ENCODE peak calls at places on chromosomes 7 and 10, in five cellular contexts. H is nucleus accumbens, N is ovary, X is nephron progenitor cell, V is GM06990. D is an unnamed sample.

GRCh38 chr10:1551636-1552338 is 185.5 kb downstream of the ADARB2 start:
- DNase-seq in H (no peak), N (no peak), X (no peak), V (no peak), D (no peak)

GRCh38 chr7:63233881-63234280 is 764.8 kb upstream of the ZNF722 start:
- DNase-seq in H (no peak), N (no peak), X (no peak), V (no peak), D (no peak)

GRCh38 chr7:150404172-150404784 is 25.1 kb downstream of the ZNF775 start:
- DNase-seq in H (no peak), N (no peak), X (no peak), V (no peak), D (no peak)

GRCh38 chr10:12902135-12902572 is 99.4 kb downstream of the CCDC3 start:
- DNase-seq in H (peak), N (peak), X (peak), V (no peak), D (no peak)

GRCh38 chr7:31249671-31250070 is 90.9 kb downstream of the NEUROD6 start:
- DNase-seq in H (no peak), N (no peak), X (no peak), V (no peak), D (no peak)

GRCh38 chr7:23216021-23216420 is 30.6 kb upstream of the GPNMB start:
- DNase-seq in H (peak), N (no peak), X (no peak), V (no peak), D (peak)

GRCh38 chr7:40866601-40867000 is 731.8 kb downstream of the SUGCT start:
- DNase-seq in H (no peak), N (no peak), X (no peak), V (no peak), D (no peak)

GRCh38 chr10:90047243-90047729 is 345.9 kb downstream of the KIF20B start:
- DNase-seq in H (no peak), N (no peak), X (no peak), V (peak), D (no peak)

GRCh38 chr7:119270045-119270464 is 1002.9 kb upstream of the KCND2 start:
- DNase-seq in H (peak), N (peak), X (peak), V (peak), D (no peak)

GRCh38 chr7:12890586-12890985 is 203.2 kb downstream of the ARL4A start:
- DNase-seq in H (no peak), N (no peak), X (no peak), V (no peak), D (no peak)

GRCh38 chr10:60863796-60864195 is 80.2 kb downstream of the RHOBTB1 start:
- DNase-seq in H (no peak), N (no peak), X (no peak), V (no peak), D (no peak)

GRCh38 chr10:71219918-71220688 is 7.7 kb downstream of the UNC5B start:
- DNase-seq in H (no peak), N (no peak), X (no peak), V (no peak), D (no peak)

GRCh38 chr7:158271646-158272045 is 316.0 kb downstream of the PTPRN2 start:
- DNase-seq in H (no peak), N (no peak), X (no peak), V (no peak), D (peak)

GRCh38 chr10:17216217-17216900 is 11.7 kb upstream of the VIM start:
- DNase-seq in H (no peak), N (peak), X (no peak), V (peak), D (no peak)

GRCh38 chr10:85152488-85152887 is 824.1 kb downstream of the CCSER2 start:
- DNase-seq in H (no peak), N (no peak), X (no peak), V (no peak), D (no peak)

GRCh38 chr7:128662091-128662490 is 10.0 kb upstream of the GARIN1A start:
- DNase-seq in H (no peak), N (no peak), X (no peak), V (no peak), D (no peak)

GRCh38 chr10:17075510-17075909 is 54.1 kb downstream of the CUBN start:
- DNase-seq in H (no peak), N (no peak), X (no peak), V (no peak), D (no peak)

GRCh38 chr10:75043256-75044121 is 68.0 kb upstream of the SAMD8 start:
- DNase-seq in H (no peak), N (no peak), X (no peak), V (no peak), D (no peak)

GRCh38 chr7:117308891-117309290 is 14.0 kb downstream of the WNT2 start:
- DNase-seq in H (no peak), N (no peak), X (no peak), V (no peak), D (no peak)

GRCh38 chr10:127524229-127524628 is 24.9 kb upstream of the NPS start:
- DNase-seq in H (no peak), N (no peak), X (no peak), V (no peak), D (no peak)

GRCh38 chr10:109922353-109922975 is 847 bp downstream of the XPNPEP1 start:
- DNase-seq in H (no peak), N (no peak), X (no peak), V (no peak), D (no peak)

GRCh38 chr10:71981024-71981867 is 17.1 kb downstream of the CHST3 start:
- DNase-seq in H (peak), N (peak), X (peak), V (no peak), D (peak)

GRCh38 chr10:76297787-76298281 is 866.4 kb downstream of the LRMDA start:
- DNase-seq in H (no peak), N (no peak), X (no peak), V (no peak), D (no peak)

GRCh38 chr10:72753760-72754231 is 61.9 kb downstream of the MCU start:
- DNase-seq in H (no peak), N (no peak), X (no peak), V (no peak), D (no peak)

GRCh38 chr7:114889646-114890285 is 32.1 kb upstream of the MDFIC start:
- DNase-seq in H (no peak), N (no peak), X (no peak), V (no peak), D (no peak)

GRCh38 chr10:15370741-15371701 is at the start of gene FAM171A1:
- DNase-seq in H (peak), N (peak), X (peak), V (peak), D (peak)

GRCh38 chr7:79182283-79182682 is 271.2 kb downstream of the MAGI2 start:
- DNase-seq in H (no peak), N (no peak), X (no peak), V (no peak), D (no peak)

GRCh38 chr10:113297226-113297625 is 255.6 kb upstream of the HABP2 start:
- DNase-seq in H (no peak), N (no peak), X (no peak), V (no peak), D (no peak)

D was measured in left ventricle myocardium superior.